ENCODE peak calls at places on chromosomes 2 and 18, in five cellular contexts. One of them, this sample, is unnamed.
A peak's percentile ranks its signal among the peaks of the same experiment; 100 is the strongest.

GRCh38 chr2:99710720-99711612 is 221.1 kb upstream of the REV1 start:
- DNase-seq in HEK293T: no peak
- DNase-seq in Daoy: no peak
- DNase-seq in AG04449: no peak
- DNase-seq in EL: no peak
- DNase-seq in this sample: no peak

GRCh38 chr2:238722181-238722580 is 125.7 kb upstream of the TWIST2 start:
- DNase-seq in Daoy: no peak
- DNase-seq in HEK293T: no peak
- DNase-seq in EL: no peak
- DNase-seq in AG04449: no peak
- DNase-seq in this sample: no peak

GRCh38 chr2:206392118-206392517 is 51.2 kb upstream of the ADAM23 start:
- DNase-seq in EL: peak; percentile 49
- DNase-seq in AG04449: no peak
- DNase-seq in HEK293T: peak; percentile 67
- DNase-seq in Daoy: peak; percentile 41
- DNase-seq in this sample: no peak

GRCh38 chr2:12725238-12726187 is 8.8 kb downstream of the TRIB2 start:
- DNase-seq in HEK293T: no peak
- DNase-seq in EL: no peak
- DNase-seq in AG04449: no peak
- DNase-seq in Daoy: no peak
- DNase-seq in this sample: no peak

GRCh38 chr18:48826806-48827205 is 124.0 kb downstream of the SMAD7 start:
- DNase-seq in Daoy: no peak
- DNase-seq in EL: no peak
- DNase-seq in AG04449: no peak
- DNase-seq in HEK293T: no peak
- DNase-seq in this sample: peak; percentile 8

GRCh38 chr18:51614967-51615571 is 417.6 kb upstream of the MEX3C start:
- DNase-seq in AG04449: no peak
- DNase-seq in HEK293T: no peak
- DNase-seq in Daoy: no peak
- DNase-seq in EL: no peak
- DNase-seq in this sample: no peak

GRCh38 chr2:202149155-202149762 is 76.2 kb downstream of the KIAA2012 start:
- DNase-seq in AG04449: no peak
- DNase-seq in Daoy: peak; percentile 20
- DNase-seq in HEK293T: no peak
- DNase-seq in EL: no peak
- DNase-seq in this sample: no peak

GRCh38 chr2:34242741-34243123 is 643.6 kb upstream of the FAM98A start:
- DNase-seq in AG04449: no peak
- DNase-seq in Daoy: no peak
- DNase-seq in HEK293T: no peak
- DNase-seq in EL: no peak
- DNase-seq in this sample: peak; percentile 83

GRCh38 chr2:218992703-218993344 is 398 bp downstream of the CRYBA2 start:
- DNase-seq in Daoy: peak; percentile 50
- DNase-seq in AG04449: no peak
- DNase-seq in EL: no peak
- DNase-seq in HEK293T: no peak
- DNase-seq in this sample: no peak

GRCh38 chr2:63035169-63035568 is 15.5 kb upstream of the OTX1 start:
- DNase-seq in HEK293T: no peak
- DNase-seq in EL: no peak
- DNase-seq in AG04449: no peak
- DNase-seq in Daoy: no peak
- DNase-seq in this sample: no peak

GRCh38 chr2:85791704-85792565 is 38.1 kb downstream of the ATOH8 start:
- DNase-seq in EL: no peak
- DNase-seq in Daoy: no peak
- DNase-seq in HEK293T: no peak
- DNase-seq in AG04449: no peak
- DNase-seq in this sample: no peak

GRCh38 chr2:236217926-236218325 is 46.3 kb downstream of the ASB18 start:
- DNase-seq in HEK293T: no peak
- DNase-seq in Daoy: no peak
- DNase-seq in AG04449: no peak
- DNase-seq in EL: no peak
- DNase-seq in this sample: no peak

GRCh38 chr2:36360063-36360462 is 4.5 kb downstream of the CRIM1 start:
- DNase-seq in Daoy: no peak
- DNase-seq in AG04449: no peak
- DNase-seq in EL: peak; percentile 30
- DNase-seq in HEK293T: no peak
- DNase-seq in this sample: no peak

GRCh38 chr2:217370391-217370790 is 510.5 kb upstream of the TNP1 start:
- DNase-seq in Daoy: peak; percentile 84
- DNase-seq in EL: peak; percentile 96
- DNase-seq in AG04449: no peak
- DNase-seq in HEK293T: no peak
- DNase-seq in this sample: no peak

GRCh38 chr18:65761636-65762310 is 11.0 kb downstream of the CDH7 start:
- DNase-seq in Daoy: no peak
- DNase-seq in AG04449: no peak
- DNase-seq in HEK293T: no peak
- DNase-seq in EL: no peak
- DNase-seq in this sample: no peak

GRCh38 chr18:56028514-56028913 is 440.5 kb upstream of the TCF4 start:
- DNase-seq in AG04449: peak; percentile 12
- DNase-seq in EL: peak; percentile 26
- DNase-seq in Daoy: peak; percentile 42
- DNase-seq in HEK293T: no peak
- DNase-seq in this sample: no peak

GRCh38 chr2:219249203-219249980 is 3.7 kb upstream of the TUBA4B start:
- DNase-seq in EL: peak; percentile 72
- DNase-seq in HEK293T: no peak
- DNase-seq in AG04449: no peak
- DNase-seq in Daoy: peak; percentile 89
- DNase-seq in this sample: peak; percentile 88

GRCh38 chr2:229943770-229944449 is 21.6 kb downstream of the FBXO36 start:
- DNase-seq in AG04449: no peak
- DNase-seq in Daoy: peak; percentile 4
- DNase-seq in EL: no peak
- DNase-seq in HEK293T: no peak
- DNase-seq in this sample: no peak

GRCh38 chr2:210635257-210635656 is 78.9 kb downstream of the CPS1 start:
- DNase-seq in EL: no peak
- DNase-seq in AG04449: no peak
- DNase-seq in HEK293T: no peak
- DNase-seq in Daoy: no peak
- DNase-seq in this sample: no peak

GRCh38 chr2:88452980-88453582 is 588 bp upstream of the FOXI3 start:
- DNase-seq in EL: no peak
- DNase-seq in HEK293T: peak; percentile 28
- DNase-seq in Daoy: peak; percentile 39
- DNase-seq in AG04449: no peak
- DNase-seq in this sample: no peak

GRCh38 chr2:72613931-72614330 is 211.9 kb downstream of the EXOC6B start:
- DNase-seq in AG04449: no peak
- DNase-seq in EL: no peak
- DNase-seq in Daoy: no peak
- DNase-seq in HEK293T: no peak
- DNase-seq in this sample: no peak

GRCh38 chr2:44740678-44741077 is 200.8 kb upstream of the SIX3 start:
- DNase-seq in EL: no peak
- DNase-seq in AG04449: no peak
- DNase-seq in HEK293T: no peak
- DNase-seq in Daoy: no peak
- DNase-seq in this sample: no peak

GRCh38 chr2:98416760-98417159 is 27.9 kb upstream of the INPP4A start:
- DNase-seq in EL: no peak
- DNase-seq in HEK293T: no peak
- DNase-seq in Daoy: no peak
- DNase-seq in AG04449: no peak
- DNase-seq in this sample: no peak

GRCh38 chr18:62287753-62288668 is 37.1 kb upstream of the TNFRSF11A start:
- DNase-seq in Daoy: no peak
- DNase-seq in HEK293T: no peak
- DNase-seq in AG04449: no peak
- DNase-seq in EL: no peak
- DNase-seq in this sample: no peak

GRCh38 chr18:9474103-9474982 is 970 bp upstream of the RALBP1 start:
- DNase-seq in AG04449: no peak
- DNase-seq in HEK293T: peak; percentile 50
- DNase-seq in EL: peak; percentile 86
- DNase-seq in Daoy: no peak
- DNase-seq in this sample: no peak

GRCh38 chr18:50460062-50460461 is 85.2 kb downstream of the SKA1 start:
- DNase-seq in Daoy: no peak
- DNase-seq in EL: no peak
- DNase-seq in AG04449: no peak
- DNase-seq in HEK293T: no peak
- DNase-seq in this sample: no peak

GRCh38 chr2:242020196-242021004 is 150.9 kb downstream of the RTP5 start:
- DNase-seq in EL: peak; percentile 47
- DNase-seq in AG04449: no peak
- DNase-seq in HEK293T: no peak
- DNase-seq in Daoy: peak; percentile 9
- DNase-seq in this sample: peak; percentile 31

GRCh38 chr2:236667526-236667925 is 97.9 kb downstream of the ACKR3 start:
- DNase-seq in Daoy: no peak
- DNase-seq in HEK293T: no peak
- DNase-seq in AG04449: no peak
- DNase-seq in EL: no peak
- DNase-seq in this sample: no peak

GRCh38 chr2:179422037-179422643 is 157.5 kb upstream of the SESTD1 start:
- DNase-seq in HEK293T: peak; percentile 56
- DNase-seq in AG04449: peak; percentile 36
- DNase-seq in Daoy: peak; percentile 36
- DNase-seq in EL: peak; percentile 68
- DNase-seq in this sample: peak; percentile 55